ENCODE peak calls at places on chromosomes 7 and 10, in six cellular contexts. Y is RWPE1, D is neural crest cell, G is nucleus accumbens, V is EL, E is NCI-H146. X is an unnamed sample.

GRCh38 chr10:113382691-113383090 is 170.2 kb upstream of the HABP2 start:
- DNase-seq in V (no peak), D (no peak), E (no peak), G (no peak), Y (no peak), X (no peak)

GRCh38 chr7:147523056-147523455 is 1067.5 kb upstream of the C7orf33 start:
- DNase-seq in E (no peak), Y (no peak), G (no peak), V (no peak), D (no peak), X (no peak)

GRCh38 chr7:19491821-19492452 is 216.9 kb downstream of the POLR1F start:
- DNase-seq in Y (peak), D (no peak), E (peak), V (peak), G (no peak), X (peak)

GRCh38 chr7:121330053-121330833 is 1.4 kb downstream of the WNT16 start:
- DNase-seq in V (peak), D (peak), Y (no peak), G (no peak), E (peak), X (no peak)

GRCh38 chr7:133781481-133782090 is 345.6 kb upstream of the LRGUK start:
- DNase-seq in V (no peak), E (no peak), D (no peak), G (no peak), Y (no peak), X (no peak)

GRCh38 chr10:99685232-99686041 is 26.1 kb downstream of the ENTPD7 start:
- DNase-seq in E (no peak), D (no peak), V (no peak), G (no peak), Y (peak), X (no peak)

GRCh38 chr10:69533658-69534057 is 39.6 kb downstream of the NEUROG3 start:
- DNase-seq in G (no peak), Y (no peak), D (no peak), V (no peak), E (no peak), X (no peak)

GRCh38 chr10:116960066-116960465 is 44.9 kb downstream of the SHTN1 start:
- DNase-seq in Y (no peak), V (no peak), G (no peak), D (no peak), E (no peak), X (peak)

GRCh38 chr7:112238852-112239610 is 32.5 kb downstream of the ZNF277 start:
- DNase-seq in G (no peak), Y (peak), D (no peak), V (peak), E (no peak), X (no peak)

GRCh38 chr10:86261933-86262665 is 104.5 kb downstream of the GRID1 start:
- DNase-seq in Y (peak), D (no peak), E (peak), V (no peak), G (peak), X (no peak)

GRCh38 chr7:134602921-134603394 is 43.7 kb upstream of the BPGM start:
- DNase-seq in D (no peak), E (no peak), Y (no peak), V (no peak), G (peak), X (peak)

GRCh38 chr10:688621-689426 is 644 bp downstream of the DIP2C start:
- DNase-seq in E (peak), D (peak), V (peak), Y (no peak), G (no peak), X (no peak)

GRCh38 chr10:71888623-71889387 is 37.8 kb upstream of the PSAP start:
- DNase-seq in E (peak), V (peak), Y (peak), G (peak), D (peak), X (peak)

GRCh38 chr7:26646666-26647065 is 217.7 kb downstream of the SKAP2 start:
- DNase-seq in Y (no peak), E (no peak), V (peak), D (no peak), G (no peak), X (no peak)

GRCh38 chr7:230274-230673 is 37.9 kb downstream of the FAM20C start:
- DNase-seq in G (no peak), V (no peak), D (no peak), Y (no peak), E (no peak), X (no peak)

GRCh38 chr7:106947244-106947728 is 82.2 kb downstream of the PIK3CG start:
- DNase-seq in Y (peak), G (peak), V (peak), E (peak), D (peak), X (peak)

GRCh38 chr10:35318551-35318950 is 17.8 kb upstream of the CCNY start:
- DNase-seq in G (no peak), D (no peak), V (no peak), E (no peak), Y (no peak), X (no peak)

GRCh38 chr7:156160811-156161210 is 348.5 kb upstream of the SHH start:
- DNase-seq in G (no peak), E (no peak), Y (no peak), V (no peak), D (peak), X (no peak)

GRCh38 chr10:5615263-5615820 is 51.1 kb downstream of the ASB13 start:
- DNase-seq in E (no peak), G (no peak), V (no peak), D (no peak), Y (no peak), X (no peak)

GRCh38 chr10:86971146-86971991 is 3.1 kb downstream of the ADIRF start:
- DNase-seq in Y (peak), D (peak), V (peak), E (peak), G (peak), X (peak)

GRCh38 chr7:5681423-5681822 is 100.0 kb downstream of the RNF216 start:
- DNase-seq in V (no peak), E (no peak), Y (no peak), D (no peak), G (no peak), X (no peak)

GRCh38 chr10:90579602-90580242 is 278.1 kb downstream of the HTR7 start:
- DNase-seq in G (no peak), Y (peak), E (no peak), D (no peak), V (peak), X (no peak)

GRCh38 chr7:78489423-78489822 is 690.9 kb downstream of the PHTF2 start:
- DNase-seq in G (no peak), D (no peak), Y (no peak), V (no peak), E (no peak), X (no peak)

GRCh38 chr7:24725554-24726260 is 31.6 kb downstream of the GSDME start:
- DNase-seq in D (no peak), G (no peak), E (no peak), V (no peak), Y (no peak), X (no peak)

GRCh38 chr7:157482517-157483120 is 145.8 kb downstream of the DNAJB6 start:
- DNase-seq in V (no peak), E (no peak), G (no peak), Y (no peak), D (no peak), X (no peak)

GRCh38 chr7:20320786-20321185 is 9.9 kb upstream of the ITGB8 start:
- DNase-seq in D (no peak), G (no peak), Y (no peak), V (no peak), E (no peak), X (no peak)

GRCh38 chr10:21519981-21520436 is 5.5 kb downstream of the SKIDA1 start:
- DNase-seq in E (peak), Y (no peak), D (no peak), V (peak), G (no peak), X (no peak)

GRCh38 chr7:140017543-140017942 is 45.2 kb downstream of the PARP12 start:
- DNase-seq in G (no peak), V (no peak), E (no peak), D (no peak), Y (no peak), X (no peak)

GRCh38 chr10:87053577-87054181 is 33.6 kb downstream of the FAM25A start:
- DNase-seq in G (no peak), D (no peak), E (no peak), V (no peak), Y (no peak), X (no peak)

GRCh38 chr7:44534501-44534900 is 6.6 kb downstream of the NPC1L1 start:
- DNase-seq in E (peak), G (no peak), D (peak), Y (peak), V (peak), X (peak)